ENCODE peak calls at places on chromosomes 5 and 9, in seven cellular contexts. Y is spleen, C is HCT116, I is H1, S is transverse colon, P is upper lobe of left lung, J is stomach. N is an unnamed sample.

GRCh38 chr9:95508242-95508967 is 8.4 kb downstream of the PTCH1 start:
- DNase-seq in Y (no peak), C (no peak), I (peak), S (no peak), P (no peak), J (no peak), N (no peak)

GRCh38 chr5:112931473-112931872 is 9.4 kb upstream of the REEP5 start:
- DNase-seq in Y (no peak), C (no peak), I (no peak), S (no peak), P (no peak), J (no peak), N (no peak)

GRCh38 chr5:119368238-119368630 is 12.4 kb downstream of the TNFAIP8 start:
- DNase-seq in Y (no peak), C (no peak), I (no peak), S (no peak), P (no peak), J (no peak), N (no peak)

GRCh38 chr9:122723690-122724089 is at the start of gene OR1L4:
- DNase-seq in Y (no peak), C (no peak), I (no peak), S (no peak), P (no peak), J (no peak), N (no peak)

GRCh38 chr5:39223568-39224156 is 4.3 kb upstream of the FYB1 start:
- DNase-seq in Y (no peak), C (no peak), I (no peak), S (no peak), P (no peak), J (no peak), N (no peak)

GRCh38 chr9:122777935-122778671 is 10.6 kb upstream of the OR5C1 start:
- DNase-seq in Y (no peak), C (no peak), I (no peak), S (no peak), P (no peak), J (no peak), N (no peak)

GRCh38 chr9:137300607-137301085 is 1.4 kb downstream of the NRARP start:
- DNase-seq in Y (no peak), C (no peak), I (peak), S (peak), P (no peak), J (no peak), N (no peak)

GRCh38 chr9:134034215-134035040 is 9.1 kb downstream of the BRD3OS start:
- DNase-seq in Y (peak), C (no peak), I (no peak), S (no peak), P (no peak), J (no peak), N (no peak)

GRCh38 chr5:132447196-132447595 is 43.4 kb downstream of the IRF1 start:
- DNase-seq in Y (no peak), C (no peak), I (no peak), S (no peak), P (no peak), J (no peak), N (no peak)
- H3K27ac ChIP-seq in Y (peak), C (no peak), I (no peak), S (peak), P (no peak), J (peak), N (peak)

DNA sequence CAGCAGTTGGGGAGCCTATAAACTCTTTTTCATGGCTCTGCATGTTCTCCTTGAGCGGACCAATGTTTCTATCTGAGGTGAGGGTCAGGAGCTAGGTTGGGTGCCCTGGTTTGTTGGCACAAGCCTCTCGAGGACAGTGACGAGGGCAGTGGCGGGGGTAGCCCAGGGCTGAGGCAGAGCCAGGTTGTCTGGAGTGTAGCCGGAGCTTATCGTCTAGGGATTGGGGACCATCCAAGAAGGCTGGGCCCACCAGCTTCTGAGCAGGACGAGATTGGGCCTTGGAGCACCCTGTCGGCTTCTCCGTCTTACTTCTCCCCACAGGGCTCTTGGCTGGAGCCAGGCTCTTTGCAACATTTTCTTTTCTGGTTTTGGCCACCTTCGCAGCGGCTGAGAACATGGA is 13.2 kb upstream of the CCL21 start:
- DNase-seq in Y (no peak), C (no peak), I (no peak), S (no peak), P (no peak), J (no peak), N (no peak)
- TF ChIP-seq POLR2A in Y (no peak), C (no peak), I (no peak), S (no peak), P (no peak), J (no peak), N (no peak)

GRCh38 chr9:129866373-129867137 is 31.3 kb downstream of the USP20 start:
- DNase-seq in Y (no peak), C (no peak), I (no peak), S (no peak), P (no peak), J (no peak), N (no peak)
- TF ChIP-seq POLR2AphosphoS5 in Y (no peak), C (no peak), I (no peak), S (no peak), P (no peak), J (no peak), N (no peak)

DNA sequence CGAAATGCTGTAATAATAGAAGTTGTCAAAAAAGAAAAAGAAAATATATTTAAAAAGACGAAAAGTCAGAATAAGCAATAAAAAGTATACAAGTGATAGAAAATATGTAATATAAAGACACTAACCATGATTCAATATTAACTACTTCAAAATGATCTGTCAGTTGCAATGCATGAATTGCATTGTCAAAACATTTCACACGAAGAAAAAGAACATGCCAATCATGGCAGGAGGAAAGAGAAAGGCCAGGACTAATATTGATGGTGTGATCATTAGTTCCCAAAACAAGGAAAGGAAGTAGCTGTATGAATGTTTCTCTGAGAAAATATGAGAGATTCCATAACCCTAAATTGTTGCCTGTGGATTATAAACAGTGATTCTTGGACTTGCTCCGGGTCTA is 7.4 kb upstream of the GRAMD2B start:
- DNase-seq in Y (no peak), C (no peak), I (no peak), S (no peak), P (no peak), J (no peak), N (no peak)
- H3K27ac ChIP-seq in Y (peak), C (no peak), I (no peak), S (peak), P (no peak), J (peak), N (no peak)

GRCh38 chr9:69122391-69123141 is 51.5 kb upstream of the TJP2 start:
- DNase-seq in Y (no peak), C (peak), I (no peak), S (peak), P (peak), J (peak), N (no peak)
- TF ChIP-seq POLR2A in Y (no peak), C (no peak), I (peak), S (peak), P (no peak), J (no peak), N (no peak)

GRCh38 chr5:139657363-139658321 is 9.5 kb downstream of the CXXC5 start:
- DNase-seq in Y (peak), C (no peak), I (no peak), S (no peak), P (no peak), J (no peak), N (no peak)
- TF ChIP-seq POLR2AphosphoS5 in Y (peak), C (no peak), I (no peak), S (no peak), P (no peak), J (no peak), N (no peak)

GRCh38 chr5:73412597-73412988 is 36.0 kb downstream of the FOXD1 start:
- DNase-seq in Y (no peak), C (no peak), I (no peak), S (no peak), P (no peak), J (no peak), N (no peak)
- H3K27ac ChIP-seq in Y (no peak), C (no peak), I (no peak), S (no peak), P (no peak), J (no peak), N (no peak)